ENCODE peak calls at places on chromosome 18, in five cellular contexts. O is HepG2, Q is A549, G is HCT116, T is K562. C is an unnamed sample.

GRCh38 chr18:45255142-45255890 is 360.0 kb upstream of the SLC14A2 start:
- DNase-seq in T (no peak), G (no peak), Q (no peak), O (no peak), C (no peak)

GRCh38 chr18:76402026-76402990 is 92.7 kb downstream of the ZNF516 start:
- DNase-seq in T (no peak), O (no peak), G (no peak), Q (no peak), C (peak)

GRCh38 chr18:43893001-43893637 is 615.8 kb upstream of the SYT4 start:
- DNase-seq in T (no peak), O (no peak), G (no peak), Q (no peak), C (no peak)

GRCh38 chr18:22559414-22560282 is 141.9 kb upstream of the CTAGE1 start:
- DNase-seq in T (peak), Q (peak), O (peak), G (no peak), C (peak)

GRCh38 chr18:55002261-55002660 is 43.0 kb upstream of the CCDC68 start:
- DNase-seq in T (no peak), O (no peak), G (no peak), Q (no peak), C (no peak)

GRCh38 chr18:5195656-5196055 is 1.4 kb downstream of the AKAIN1 start:
- DNase-seq in T (no peak), O (no peak), G (no peak), Q (no peak), C (no peak)

GRCh38 chr18:57439985-57440330 is 4.8 kb downstream of the ONECUT2 start:
- DNase-seq in G (no peak), Q (no peak), O (no peak), T (no peak), C (no peak)

GRCh38 chr18:77858331-77858730 is 608.7 kb downstream of the GALR1 start:
- DNase-seq in O (no peak), T (no peak), Q (no peak), G (no peak), C (no peak)

GRCh38 chr18:52394602-52395001 is 54.6 kb downstream of the DCC start:
- DNase-seq in O (no peak), T (no peak), G (no peak), Q (no peak), C (no peak)

GRCh38 chr18:36665952-36666351 is 162.8 kb downstream of the TPGS2 start:
- DNase-seq in T (no peak), Q (no peak), O (no peak), G (no peak), C (no peak)

GRCh38 chr18:22451796-22452195 is 34.1 kb upstream of the CTAGE1 start:
- DNase-seq in T (peak), G (no peak), O (no peak), Q (peak), C (peak)

GRCh38 chr18:33097126-33097525 is 324.3 kb upstream of the KLHL14 start:
- DNase-seq in O (no peak), Q (no peak), G (no peak), T (no peak), C (no peak)

GRCh38 chr18:2687390-2688001 is 32.0 kb downstream of the SMCHD1 start:
- DNase-seq in O (no peak), T (no peak), Q (no peak), G (no peak), C (no peak)

GRCh38 chr18:61635901-61636528 is 256.8 kb downstream of the RNF152 start:
- DNase-seq in G (peak), O (peak), Q (peak), T (peak), C (peak)

GRCh38 chr18:59748628-59749360 is 51.6 kb upstream of the CCBE1 start:
- DNase-seq in O (no peak), Q (peak), T (no peak), G (peak), C (no peak)

GRCh38 chr18:34976899-34977786 is 64.1 kb upstream of the MAPRE2 start:
- DNase-seq in G (no peak), O (peak), T (peak), Q (peak), C (peak)
- TF ChIP-seq POLR2A in G (no peak), O (no peak), T (no peak), Q (peak), C (no peak)

DNA sequence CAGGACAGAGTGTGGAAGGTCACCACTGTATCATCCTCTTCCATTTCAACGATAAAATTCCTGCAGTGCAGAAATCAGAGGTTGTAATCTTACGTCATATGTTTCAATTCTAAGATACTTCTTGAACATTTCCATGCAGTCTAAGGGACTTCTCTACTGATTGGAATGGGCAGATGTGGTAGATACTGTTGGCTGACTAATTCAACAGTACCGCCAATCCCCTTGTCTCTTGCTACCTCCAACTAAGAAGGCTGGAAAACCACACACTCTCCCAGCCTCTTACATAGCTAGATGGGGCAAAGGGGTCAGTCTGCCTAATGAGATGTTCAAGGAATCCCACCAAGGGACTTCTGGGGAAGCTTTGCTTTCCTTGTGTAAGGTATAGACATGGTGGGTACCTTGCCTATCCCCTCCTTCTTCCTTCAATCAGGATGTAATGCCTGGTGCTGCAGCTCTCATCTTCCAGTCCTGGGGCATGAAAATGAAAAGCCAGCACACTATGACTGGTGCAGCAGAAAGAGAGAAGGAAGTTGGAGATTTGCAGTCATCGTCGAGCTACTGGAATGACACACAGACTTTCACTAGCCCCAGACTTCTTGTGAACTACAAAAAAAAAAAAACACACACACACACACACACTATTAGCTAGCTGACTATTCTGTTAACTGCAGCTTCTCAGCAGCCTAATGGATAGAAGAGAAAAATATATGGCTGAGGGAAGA is 84.1 kb downstream of the ALPK2 start:
- DNase-seq in O (no peak), G (no peak), T (no peak), Q (no peak), C (no peak)
- TF ChIP-seq MAX in O (no peak), G (no peak), T (no peak), Q (no peak), C (no peak)

GRCh38 chr18:79533591-79533990 is 137.9 kb downstream of the NFATC1 start:
- DNase-seq in O (no peak), Q (no peak), T (no peak), G (no peak), C (no peak)
- TF ChIP-seq POLR2A in O (no peak), Q (no peak), T (no peak), G (no peak), C (no peak)

GRCh38 chr18:47929681-47930085 is 776 bp downstream of the SMAD2 start:
- DNase-seq in T (no peak), O (peak), G (no peak), Q (no peak), C (no peak)
- TF ChIP-seq MAX in T (no peak), O (no peak), G (no peak), Q (no peak), C (no peak)

GRCh38 chr18:56162316-56162715 is 476.1 kb downstream of the TXNL1 start:
- DNase-seq in G (no peak), Q (no peak), O (no peak), T (no peak), C (no peak)

GRCh38 chr18:56161604-56162003 is 476.8 kb downstream of the TXNL1 start:
- DNase-seq in G (no peak), T (no peak), O (no peak), Q (no peak), C (no peak)

GRCh38 chr18:56166914-56167313 is 471.5 kb downstream of the TXNL1 start:
- DNase-seq in G (no peak), O (no peak), T (no peak), Q (no peak), C (no peak)

GRCh38 chr18:56165601-56166355 is 472.6 kb downstream of the TXNL1 start:
- DNase-seq in G (no peak), Q (no peak), O (no peak), T (no peak), C (no peak)

GRCh38 chr18:56162871-56163270 is 475.5 kb downstream of the TXNL1 start:
- DNase-seq in T (no peak), O (no peak), G (no peak), Q (no peak), C (no peak)
- TF ChIP-seq POLR2A in T (no peak), O (no peak), G (no peak), Q (no peak), C (no peak)